ENCODE peak calls at places on chromosomes 3 and 15, in four cellular contexts. I is A549, D is GM12878, A is NB4. E is an unnamed sample.

GRCh38 chr3:157534725-157535161 is 31.5 kb upstream of the VEPH1 start:
- DNase-seq in D (no peak), A (no peak), I (no peak), E (peak; percentile 20)

GRCh38 chr15:48096813-48097212 is 24.0 kb upstream of the SLC24A5 start:
- DNase-seq in A (no peak), I (no peak), D (no peak), E (no peak)

GRCh38 chr3:52428151-52429005 is 16.5 kb downstream of the SEMA3G start:
- DNase-seq in A (peak; percentile 82), D (no peak), I (peak; percentile 45), E (peak; percentile 31)

GRCh38 chr3:145776782-145777408 is 384.1 kb downstream of the PLOD2 start:
- DNase-seq in D (peak; percentile 16), A (peak; percentile 56), I (peak; percentile 11), E (peak; percentile 27)

GRCh38 chr3:46455231-46456115 is 9.2 kb downstream of the LTF start:
- DNase-seq in D (no peak), A (no peak), I (no peak), E (no peak)

GRCh38 chr3:65946438-65946837 is 92.3 kb downstream of the MAGI1 start:
- DNase-seq in I (no peak), A (no peak), D (no peak), E (no peak)

GRCh38 chr15:43908641-43909040 is 81.8 kb downstream of the WDR76 start:
- DNase-seq in A (no peak), D (no peak), I (no peak), E (no peak)

GRCh38 chr3:135558906-135559305 is 406.6 kb upstream of the PPP2R3A start:
- DNase-seq in I (no peak), A (no peak), D (no peak), E (no peak)

GRCh38 chr3:111277226-111277625 is 205.6 kb downstream of the NECTIN3 start:
- DNase-seq in I (no peak), A (peak; percentile 1), D (no peak), E (no peak)
- TF ChIP-seq MYC in I (no peak), A (no peak), D (no peak), E (no peak)

DNA sequence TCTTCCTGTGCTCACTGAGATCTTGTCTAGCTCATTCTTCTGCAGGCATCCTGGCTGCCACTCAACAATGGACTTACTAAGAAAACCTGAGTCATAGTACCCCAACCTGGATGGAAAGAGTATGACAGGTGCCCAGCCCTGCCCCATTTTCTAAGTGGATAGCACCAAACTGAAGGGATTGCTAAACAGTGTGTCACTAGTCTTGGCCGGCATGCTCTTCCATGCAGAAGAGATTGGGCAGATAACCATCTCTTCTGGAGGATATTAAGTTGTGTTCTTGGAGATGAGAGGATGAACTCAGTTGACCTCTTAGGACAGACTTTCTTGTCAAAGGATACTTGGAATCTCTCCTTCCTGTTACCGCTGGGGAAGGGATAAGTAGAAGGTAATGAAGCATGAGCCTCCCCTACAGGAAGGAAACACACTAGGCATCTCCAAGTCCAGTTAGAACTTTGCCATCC is 797.5 kb downstream of the AGBL1 start:
- DNase-seq in D (no peak), A (no peak), I (no peak), E (no peak)
- TF ChIP-seq MYC in D (no peak), A (no peak), I (no peak), E (no peak)

DNA sequence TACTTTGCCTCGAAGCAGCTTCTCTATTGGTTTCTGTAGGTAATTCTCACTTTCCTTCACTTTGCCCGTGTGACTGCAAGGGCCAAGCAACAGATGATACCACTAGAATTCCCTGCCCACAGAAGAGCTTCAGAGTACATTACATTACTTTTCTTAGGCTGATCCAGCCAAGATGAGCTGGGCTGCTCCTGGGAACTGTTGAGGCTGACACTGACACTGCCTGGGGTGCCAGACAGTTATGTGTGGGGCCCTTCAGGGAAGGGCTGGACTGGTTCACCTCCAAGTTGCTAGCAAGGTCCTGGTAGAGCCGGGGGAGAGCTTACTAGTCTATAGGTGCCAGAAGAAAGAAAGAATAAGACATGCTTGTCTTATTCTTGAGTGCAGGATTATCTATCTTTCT is 19.0 kb downstream of the GORASP1 start:
- DNase-seq in A (no peak), D (no peak), I (no peak), E (no peak)
- TF ChIP-seq MYC in A (no peak), D (no peak), I (no peak), E (no peak)

DNA sequence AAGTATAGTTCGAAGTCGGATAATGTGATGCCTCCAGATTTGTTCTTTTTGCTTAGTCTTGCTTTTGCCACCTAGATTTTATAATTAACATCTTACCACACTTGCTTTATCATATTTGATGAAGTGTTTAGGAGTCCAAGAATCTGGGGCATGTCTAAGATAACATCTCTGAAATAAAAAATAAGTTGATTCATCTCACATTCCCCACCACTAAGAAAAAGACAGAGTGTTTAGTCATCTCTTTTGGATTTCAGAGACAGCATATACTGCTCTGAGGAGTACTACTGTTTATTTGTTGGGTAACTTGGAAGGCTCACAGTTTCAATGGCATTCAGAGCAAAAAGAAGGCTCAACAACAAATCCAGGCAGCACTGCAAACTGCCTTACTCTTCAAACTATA is 324.2 kb upstream of the ATP11B start:
- DNase-seq in A (no peak), I (no peak), D (no peak), E (no peak)
- TF ChIP-seq MYC in A (no peak), I (no peak), D (no peak), E (no peak)

DNA sequence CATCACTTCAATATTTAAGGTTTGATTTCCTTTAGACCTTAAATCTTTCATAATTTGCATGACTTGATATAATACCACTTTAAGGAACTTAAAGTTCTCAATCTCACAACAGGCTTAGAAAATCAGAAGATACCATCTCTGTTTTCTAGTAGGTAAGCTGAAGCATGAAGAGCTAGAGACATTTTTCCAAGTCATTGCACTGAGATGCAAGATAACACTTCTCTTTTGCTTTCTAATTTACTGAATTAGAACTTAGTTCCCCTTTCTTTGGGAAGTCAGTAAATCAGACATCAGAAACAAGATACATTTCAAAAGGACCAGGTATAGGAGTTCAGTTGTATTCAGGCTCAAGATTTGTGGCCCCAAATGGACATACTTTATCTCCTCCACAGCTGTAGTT is 79.7 kb downstream of the DZIP3 start:
- DNase-seq in A (no peak), I (no peak), D (peak; percentile 9), E (no peak)
- TF ChIP-seq MYC in A (no peak), I (no peak), D (no peak), E (no peak)

DNA sequence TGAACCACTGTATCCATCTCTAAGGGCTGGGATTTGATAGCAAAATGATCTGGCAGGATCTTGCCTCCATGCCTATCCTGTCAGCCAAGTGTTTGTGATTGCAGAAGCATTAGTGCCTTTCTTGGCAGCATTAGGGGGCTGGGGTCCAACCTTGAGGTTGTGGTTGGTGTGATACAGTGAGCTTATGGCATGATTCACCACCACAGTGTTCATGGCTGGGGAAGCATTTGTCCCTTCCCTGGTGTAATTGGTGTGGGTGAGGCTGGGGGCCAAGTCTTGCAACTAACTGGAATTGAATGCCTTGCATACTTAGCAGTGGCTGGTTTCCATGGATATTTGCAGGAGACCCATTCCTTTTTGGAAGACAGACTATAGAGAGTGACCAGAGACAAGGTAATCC is 271.0 kb upstream of the TBL1XR1 start:
- DNase-seq in I (no peak), D (no peak), A (no peak), E (no peak)
- TF ChIP-seq MYC in I (no peak), D (no peak), A (no peak), E (no peak)